ENCODE peak calls at places on chromosomes 7 and 10, in four cellular contexts. A is K562, L is HepG2, H is GM12878. R is an unnamed sample.

GRCh38 chr7:117069379-117069778 is 116.1 kb downstream of the ST7 start:
- DNase-seq in A (no peak), L (no peak), H (peak), R (no peak)

GRCh38 chr7:67913604-67914003 is 917.0 kb downstream of the TYW1 start:
- DNase-seq in A (no peak), L (no peak), H (no peak), R (no peak)

GRCh38 chr7:43138710-43139601 is 26.5 kb downstream of the HECW1 start:
- DNase-seq in A (no peak), L (no peak), H (no peak), R (no peak)

GRCh38 chr10:126599949-126600627 is 70.4 kb downstream of the C10orf90 start:
- DNase-seq in A (no peak), L (no peak), H (no peak), R (peak)

GRCh38 chr7:13821152-13821787 is 168.2 kb downstream of the ETV1 start:
- DNase-seq in A (no peak), L (no peak), H (no peak), R (no peak)

GRCh38 chr10:8502611-8503010 is 448.1 kb downstream of the GATA3 start:
- DNase-seq in A (no peak), L (no peak), H (no peak), R (no peak)

GRCh38 chr10:70903262-70903921 is 15.0 kb upstream of the PCBD1 start:
- DNase-seq in A (peak), L (peak), H (no peak), R (peak)

GRCh38 chr10:71233491-71233892 is 21.1 kb downstream of the UNC5B start:
- DNase-seq in A (no peak), L (no peak), H (no peak), R (no peak)

GRCh38 chr10:119139464-119140067 is 25.9 kb downstream of the SFXN4 start:
- DNase-seq in A (peak), L (peak), H (no peak), R (peak)

GRCh38 chr7:29447828-29448227 is 115.8 kb upstream of the PRR15 start:
- DNase-seq in A (no peak), L (no peak), H (no peak), R (no peak)

GRCh38 chr10:42962120-42962901 is 114.6 kb upstream of the RET start:
- DNase-seq in A (no peak), L (no peak), H (no peak), R (no peak)

GRCh38 chr10:48764486-48764885 is 79.8 kb downstream of the WDFY4 start:
- DNase-seq in A (no peak), L (no peak), H (no peak), R (no peak)

GRCh38 chr10:123069271-123069670 is 60.5 kb downstream of the ACADSB start:
- DNase-seq in A (no peak), L (no peak), H (no peak), R (no peak)

GRCh38 chr7:30465342-30466170 is 13.0 kb downstream of the NOD1 start:
- DNase-seq in A (no peak), L (no peak), H (no peak), R (no peak)

GRCh38 chr7:19268737-19269136 is 123.5 kb upstream of the FERD3L start:
- DNase-seq in A (no peak), L (no peak), H (no peak), R (no peak)

GRCh38 chr10:24965051-24965450 is 12.6 kb upstream of the PRTFDC1 start:
- DNase-seq in A (no peak), L (no peak), H (no peak), R (no peak)

GRCh38 chr10:77746313-77746712 is 108.7 kb upstream of the KCNMA1 start:
- DNase-seq in A (no peak), L (no peak), H (no peak), R (no peak)

GRCh38 chr10:132065491-132066105 is at the start of gene JAKMIP3:
- DNase-seq in A (no peak), L (peak), H (no peak), R (no peak)

GRCh38 chr7:123635551-123636359 is 19.9 kb upstream of the LMOD2 start:
- DNase-seq in A (peak), L (peak), H (no peak), R (no peak)

GRCh38 chr10:12937527-12937926 is 64.0 kb downstream of the CCDC3 start:
- DNase-seq in A (no peak), L (no peak), H (no peak), R (no peak)
- TF ChIP-seq HDAC6 in A (no peak), L (no peak), H (no peak), R (no peak)

GRCh38 chr10:102491136-102491535 is 11.4 kb downstream of the ACTR1A start:
- DNase-seq in A (no peak), L (no peak), H (no peak), R (no peak)

GRCh38 chr10:102497545-102497944 is 5.0 kb downstream of the ACTR1A start:
- DNase-seq in A (no peak), L (no peak), H (no peak), R (no peak)

GRCh38 chr10:102492344-102492939 is 10.1 kb downstream of the ACTR1A start:
- DNase-seq in A (no peak), L (no peak), H (no peak), R (no peak)

GRCh38 chr10:102493771-102494170 is 8.7 kb downstream of the ACTR1A start:
- DNase-seq in A (no peak), L (no peak), H (no peak), R (no peak)

GRCh38 chr10:102492983-102493382 is 9.5 kb downstream of the ACTR1A start:
- DNase-seq in A (no peak), L (no peak), H (no peak), R (no peak)
- TF ChIP-seq HDAC6 in A (no peak), L (no peak), H (no peak), R (no peak)

GRCh38 chr7:93804726-93805125 is 85.8 kb downstream of the TFPI2 start:
- DNase-seq in A (no peak), L (no peak), H (no peak), R (no peak)

DNA sequence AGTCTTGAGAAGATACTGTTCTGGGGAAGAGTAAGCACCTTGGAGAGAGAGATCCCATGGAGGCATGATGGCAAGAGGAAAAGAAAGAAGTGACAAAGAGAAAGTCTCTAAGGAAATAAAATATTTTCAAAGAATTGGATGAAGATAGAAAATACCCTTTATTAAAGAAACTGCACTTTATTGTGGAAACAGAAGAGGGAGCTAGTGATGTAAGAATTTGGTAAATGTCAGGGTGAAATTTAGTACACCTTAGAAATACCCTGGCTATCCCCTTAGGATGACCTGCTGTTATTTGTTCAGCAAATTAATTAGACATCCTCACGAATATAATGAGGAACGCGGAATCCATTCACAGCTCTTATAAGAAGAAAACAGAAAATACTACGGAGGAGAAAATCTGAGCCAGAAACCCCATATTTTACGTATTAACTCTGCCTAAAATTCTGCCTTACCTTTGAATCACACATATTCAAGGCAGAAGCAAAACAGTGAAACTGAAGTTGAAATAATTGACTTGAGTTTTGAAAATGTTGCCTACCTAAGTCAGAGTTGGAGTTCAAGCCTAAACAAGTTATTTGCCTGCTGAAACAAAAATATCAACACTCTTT is 90.7 kb downstream of the TFPI2 start:
- DNase-seq in A (peak), L (no peak), H (no peak), R (no peak)
- TF ChIP-seq HDAC6 in A (no peak), L (no peak), H (no peak), R (no peak)

GRCh38 chr10:75400769-75401568 is 595 bp downstream of the ZNF503 start:
- DNase-seq in A (no peak), L (no peak), H (no peak), R (peak)
- TF ChIP-seq HDAC6 in A (no peak), L (no peak), H (no peak), R (no peak)

GRCh38 chr10:490891-491571 is 198.4 kb downstream of the DIP2C start:
- DNase-seq in A (no peak), L (no peak), H (no peak), R (no peak)
- TF ChIP-seq HDAC6 in A (no peak), L (no peak), H (no peak), R (no peak)

DNA sequence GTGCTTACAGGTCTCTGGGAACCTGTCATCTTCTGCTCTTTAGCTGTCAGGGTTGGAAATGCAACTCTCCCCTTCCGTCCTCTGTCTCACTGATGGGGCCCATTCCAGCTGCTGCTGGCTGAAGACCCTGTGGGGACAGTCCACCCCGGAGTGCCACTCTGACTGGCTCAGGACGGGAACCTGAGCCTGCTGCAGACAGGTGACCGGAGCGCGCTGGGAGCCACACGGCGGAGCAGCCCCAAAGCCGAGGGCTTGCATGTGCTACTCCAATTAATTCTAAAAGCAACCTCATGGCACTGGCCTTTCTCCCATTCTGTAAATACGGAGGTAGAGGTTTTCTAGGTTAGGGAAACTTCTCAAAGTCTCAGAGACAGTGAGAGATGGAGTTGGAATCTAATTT is 223.5 kb upstream of the PITRM1 start:
- DNase-seq in A (no peak), L (no peak), H (no peak), R (no peak)
- TF ChIP-seq HDAC6 in A (no peak), L (no peak), H (no peak), R (no peak)

GRCh38 chr10:73948947-73949633 is 38.2 kb downstream of the PLAU start:
- DNase-seq in A (no peak), L (no peak), H (no peak), R (no peak)

GRCh38 chr10:73950155-73950554 is 39.2 kb downstream of the PLAU start:
- DNase-seq in A (no peak), L (no peak), H (no peak), R (no peak)

GRCh38 chr10:73944356-73945100 is 33.6 kb downstream of the PLAU start:
- DNase-seq in A (no peak), L (no peak), H (no peak), R (no peak)

GRCh38 chr10:73950569-73950968 is 39.6 kb downstream of the PLAU start:
- DNase-seq in A (no peak), L (no peak), H (no peak), R (no peak)

GRCh38 chr10:73946253-73947145 is 35.6 kb downstream of the PLAU start:
- DNase-seq in A (no peak), L (no peak), H (no peak), R (no peak)
- TF ChIP-seq HDAC6 in A (no peak), L (no peak), H (no peak), R (no peak)

R was measured in H1.